ENCODE peak calls at places on chromosomes 4 and X, in six cellular contexts. F, D, Q, L, W and H are unnamed samples.

GRCh38 chr4:69058410-69059059 is 37.7 kb upstream of the UGT2B7 start:
- DNase-seq in W (no peak), Q (no peak), D (no peak), F (no peak), L (no peak), H (no peak)

GRCh38 chrX:110081740-110082139 is 78.8 kb downstream of the TMEM164 start:
- DNase-seq in L (no peak), Q (peak), F (peak), D (no peak), W (no peak), H (no peak)

GRCh38 chr4:186932631-186933150 is 209.0 kb upstream of the FAT1 start:
- DNase-seq in F (peak), W (no peak), Q (peak), D (no peak), L (no peak), H (no peak)

GRCh38 chrX:109619816-109620215 is 5.2 kb downstream of the KCNE5 start:
- DNase-seq in Q (no peak), F (no peak), W (no peak), L (no peak), D (no peak), H (peak)

GRCh38 chrX:42951747-42952146 is 173.8 kb upstream of the PPP1R2C start:
- DNase-seq in F (no peak), W (no peak), Q (no peak), L (no peak), D (no peak), H (no peak)

GRCh38 chr4:107318078-107318477 is 282.0 kb upstream of the DKK2 start:
- DNase-seq in D (no peak), Q (no peak), L (no peak), F (no peak), W (no peak), H (no peak)

GRCh38 chr4:137129471-137130244 is 402.6 kb downstream of the PCDH18 start:
- DNase-seq in Q (peak), D (no peak), W (no peak), L (no peak), F (peak), H (no peak)

GRCh38 chrX:82081027-82081426 is 879.1 kb downstream of the SH3BGRL start:
- DNase-seq in F (no peak), W (no peak), L (peak), Q (no peak), D (no peak), H (peak)

GRCh38 chrX:48835524-48836329 is at the start of gene PCSK1N:
- DNase-seq in D (no peak), Q (no peak), W (peak), L (no peak), F (no peak), H (peak)

GRCh38 chr4:76753814-76754213 is 144.1 kb downstream of the SOWAHB start:
- DNase-seq in W (no peak), F (peak), L (no peak), Q (peak), D (no peak), H (no peak)

GRCh38 chr4:137267024-137267423 is 265.3 kb downstream of the PCDH18 start:
- DNase-seq in L (no peak), W (no peak), F (peak), Q (no peak), D (no peak), H (no peak)

GRCh38 chrX:105882581-105883275 is 60.4 kb downstream of the NRK start:
- DNase-seq in F (peak), Q (peak), D (no peak), L (no peak), W (no peak), H (no peak)

GRCh38 chr4:136150046-136150445 is 1382.2 kb downstream of the PCDH18 start:
- DNase-seq in W (peak), Q (no peak), L (no peak), D (peak), F (no peak), H (peak)

GRCh38 chrX:8049827-8050226 is 121.2 kb downstream of the VCX2 start:
- DNase-seq in W (no peak), F (no peak), D (no peak), L (no peak), Q (no peak), H (no peak)

GRCh38 chrX:71606536-71607216 is 11.6 kb downstream of the CXCR3 start:
- DNase-seq in F (no peak), D (no peak), L (no peak), W (no peak), Q (no peak), H (no peak)

GRCh38 chr4:19961092-19961491 is 290.6 kb upstream of the SLIT2 start:
- DNase-seq in Q (peak), L (no peak), W (no peak), D (no peak), F (peak), H (no peak)

GRCh38 chrX:357693-358471 is 28.8 kb downstream of the PPP2R3B start:
- DNase-seq in F (peak), Q (peak), D (no peak), W (no peak), L (no peak), H (peak)

GRCh38 chrX:73930300-73930699 is 367.3 kb downstream of the CHIC1 start:
- DNase-seq in Q (no peak), L (no peak), W (no peak), F (peak), D (no peak), H (no peak)

GRCh38 chr4:80897537-80898303 is 132.8 kb upstream of the BMP3 start:
- DNase-seq in F (no peak), L (no peak), W (no peak), D (no peak), Q (no peak), H (no peak)

GRCh38 chrX:31969714-31970113 is 897.9 kb upstream of the FTHL17 start:
- DNase-seq in F (no peak), L (no peak), Q (no peak), D (no peak), W (no peak), H (no peak)

DNA sequence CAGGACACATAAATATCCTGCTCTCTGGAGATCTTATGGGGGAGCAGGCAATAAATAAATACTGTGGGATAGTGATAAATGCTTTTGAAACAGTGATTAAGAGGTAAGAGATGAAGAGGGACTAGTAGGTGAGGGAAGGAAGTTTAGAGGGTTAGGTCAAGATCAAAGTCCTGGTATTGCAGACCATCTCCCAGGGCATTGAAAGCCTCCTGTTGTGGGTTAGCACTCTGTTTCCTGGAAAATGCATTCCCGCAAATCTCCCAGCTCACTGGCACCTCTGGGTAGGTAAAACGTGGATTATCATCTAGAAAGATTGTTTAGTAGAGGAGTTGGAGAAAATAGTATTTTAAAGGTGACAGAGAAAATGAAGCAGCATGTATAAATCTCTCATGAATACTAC is 2.2 kb downstream of the SNX25 start:
- DNase-seq in F (no peak), W (no peak), L (no peak), D (no peak), Q (no peak), H (peak)
- H3K4ac ChIP-seq in F (no peak), W (no peak), L (no peak), D (no peak), Q (no peak), H (no peak)

DNA sequence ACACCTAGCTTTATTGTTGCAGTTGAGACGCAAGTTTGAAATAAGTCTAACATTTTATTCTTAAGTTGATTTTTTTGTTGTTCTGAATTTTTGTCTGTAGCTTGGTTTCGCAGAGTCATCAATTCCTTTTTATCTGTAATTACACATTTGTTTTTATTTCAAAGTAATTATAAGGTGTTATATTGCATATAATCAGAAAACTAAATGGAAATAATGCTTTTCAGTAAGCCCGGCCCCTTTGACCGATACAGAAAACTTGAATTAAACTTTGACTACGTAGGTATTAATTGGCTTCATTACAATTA is 2.1 kb downstream of the KDM6A start:
- DNase-seq in D (no peak), W (no peak), F (no peak), L (no peak), Q (no peak), H (no peak)
- H3K4ac ChIP-seq in D (no peak), W (no peak), F (no peak), L (no peak), Q (no peak), H (no peak)

GRCh38 chr4:55396305-55397023 is 707 bp downstream of the TMEM165 start:
- DNase-seq in Q (peak), W (peak), D (no peak), L (peak), F (peak), H (peak)

GRCh38 chr4:55398461-55398860 is 2.7 kb downstream of the TMEM165 start:
- DNase-seq in F (peak), W (no peak), D (no peak), L (no peak), Q (peak), H (no peak)

GRCh38 chr4:55395529-55396304 is at the start of gene TMEM165:
- DNase-seq in L (peak), D (peak), W (peak), Q (peak), F (peak), H (peak)

GRCh38 chr4:55397521-55398321 is 2.0 kb downstream of the TMEM165 start:
- DNase-seq in D (no peak), F (peak), Q (peak), L (no peak), W (no peak), H (peak)

GRCh38 chr4:55397024-55397520 is 1.3 kb downstream of the TMEM165 start:
- DNase-seq in Q (peak), W (no peak), L (no peak), D (no peak), F (no peak), H (peak)
- H3K4ac ChIP-seq in Q (no peak), W (no peak), L (no peak), D (peak), F (peak), H (no peak)

GRCh38 chrX:153968754-153969124 is 2.9 kb downstream of the HCFC1 start:
- DNase-seq in Q (no peak), L (no peak), W (no peak), F (no peak), D (no peak), H (peak)
- H3K4ac ChIP-seq in Q (no peak), L (no peak), W (no peak), F (no peak), D (no peak), H (no peak)

DNA sequence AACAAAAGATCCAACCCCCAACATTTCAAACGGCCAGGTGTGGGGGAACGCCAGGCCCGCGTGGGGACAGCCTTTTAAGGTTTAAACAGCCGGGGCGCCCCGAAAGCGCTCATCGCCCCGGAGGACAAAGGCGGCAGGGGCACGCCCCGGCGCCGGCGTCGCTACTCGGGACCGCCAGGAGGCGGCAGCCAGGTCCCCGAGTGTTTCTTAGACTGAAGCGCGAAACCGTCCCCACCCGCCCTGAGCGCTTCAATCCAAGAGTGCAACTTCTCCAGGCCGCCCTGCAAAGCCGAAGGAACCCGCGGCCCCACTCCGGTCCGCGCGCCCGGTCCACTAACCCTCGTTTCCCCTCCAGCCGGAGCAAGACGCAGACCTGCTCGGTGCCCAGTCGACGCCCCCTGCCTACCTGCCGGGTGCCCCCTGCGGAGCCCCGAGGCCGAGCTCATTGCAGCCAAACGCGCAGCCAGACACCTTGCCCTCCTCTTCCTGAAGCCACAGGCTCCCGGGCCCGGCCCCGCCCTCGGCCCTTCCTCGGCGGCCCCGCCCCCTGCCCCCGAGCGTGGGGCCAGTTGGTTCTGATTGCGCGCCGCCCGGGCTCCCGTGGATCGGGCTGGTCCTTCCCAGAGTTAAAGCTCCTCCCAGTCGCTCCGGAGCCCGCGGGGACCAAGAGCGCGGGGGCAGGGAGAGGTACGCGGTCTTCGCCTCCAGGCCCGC is at the start of gene CASP6:
- DNase-seq in F (peak), L (peak), Q (peak), D (peak), W (peak), H (peak)
- H3K4ac ChIP-seq in F (peak), L (no peak), Q (no peak), D (no peak), W (peak), H (peak)

GRCh38 chr4:52312722-52313121 is 261.6 kb downstream of the SPATA18 start:
- DNase-seq in W (peak), L (no peak), F (no peak), Q (no peak), D (peak), H (peak)
- H3K4ac ChIP-seq in W (no peak), L (no peak), F (no peak), Q (no peak), D (no peak), H (no peak)